ENCODE peak calls at places on chromosomes 6 and 20, in ten cellular contexts. A is spleen; M is mesendoderm; U is fibroblast of lung; H is adrenal gland; Y is left lung; T is heart left ventricle; G is naive thymus-derived CD4-positive, alpha-beta T cell; N is tibial artery; W is breast epithelium. P is an unnamed sample.

GRCh38 chr20:24469116-24470030 is at the start of gene SYNDIG1:
- DNase-seq in A (no peak), M (peak), U (no peak), H (no peak), Y (peak), T (peak), G (no peak), N (peak), W (no peak), P (no peak)

GRCh38 chr20:17889226-17889625 is 79.4 kb downstream of the SNX5 start:
- DNase-seq in A (no peak), M (no peak), U (peak), H (no peak), Y (no peak), T (no peak), G (no peak), N (no peak), W (no peak), P (no peak)

GRCh38 chr20:52801628-52802006 is 170.5 kb upstream of the TSHZ2 start:
- DNase-seq in A (no peak), M (no peak), U (no peak), H (peak), Y (no peak), T (no peak), G (no peak), N (no peak), W (no peak), P (no peak)

GRCh38 chr6:52566853-52567279 is 10.0 kb downstream of the TRAM2 start:
- DNase-seq in A (no peak), M (peak), U (peak), H (peak), Y (no peak), T (no peak), G (no peak), N (peak), W (no peak), P (no peak)

GRCh38 chr6:64062960-64063683 is 427.5 kb downstream of the PHF3 start:
- DNase-seq in A (no peak), M (no peak), U (peak), H (no peak), Y (no peak), T (no peak), G (no peak), N (no peak), W (no peak), P (no peak)

GRCh38 chr20:25296094-25297093 is 48.5 kb downstream of the PYGB start:
- DNase-seq in A (peak), M (peak), U (peak), H (no peak), Y (no peak), T (no peak), G (no peak), N (no peak), W (no peak), P (no peak)

GRCh38 chr6:167825759-167826229 is 917 bp upstream of the AFDN start:
- DNase-seq in A (peak), M (peak), U (no peak), H (peak), Y (peak), T (no peak), G (peak), N (peak), W (peak), P (no peak)

GRCh38 chr6:155883334-155883731 is 427.7 kb upstream of the NOX3 start:
- DNase-seq in A (no peak), M (no peak), U (peak), H (no peak), Y (no peak), T (no peak), G (no peak), N (no peak), W (no peak), P (no peak)

GRCh38 chr6:166716910-166717617 is 90.0 kb upstream of the RPS6KA2 start:
- DNase-seq in A (no peak), M (no peak), U (no peak), H (no peak), Y (no peak), T (no peak), G (no peak), N (no peak), W (no peak), P (no peak)

GRCh38 chr6:3075522-3076113 is 7.3 kb downstream of the RIPK1 start:
- DNase-seq in A (no peak), M (no peak), U (peak), H (no peak), Y (no peak), T (no peak), G (no peak), N (no peak), W (no peak), P (no peak)

GRCh38 chr20:58179083-58179431 is 49.4 kb downstream of the ANKRD60 start:
- DNase-seq in A (no peak), M (no peak), U (no peak), H (no peak), Y (peak), T (no peak), G (no peak), N (peak), W (no peak), P (no peak)

GRCh38 chr6:104483225-104483834 is 376.4 kb downstream of the HACE1 start:
- DNase-seq in A (no peak), M (peak), U (peak), H (no peak), Y (no peak), T (no peak), G (no peak), N (no peak), W (no peak), P (no peak)
- H3K4me3 ChIP-seq in A (no peak), M (no peak), U (no peak), H (no peak), Y (no peak), T (no peak), G (no peak), N (no peak), W (no peak), P (no peak)

DNA sequence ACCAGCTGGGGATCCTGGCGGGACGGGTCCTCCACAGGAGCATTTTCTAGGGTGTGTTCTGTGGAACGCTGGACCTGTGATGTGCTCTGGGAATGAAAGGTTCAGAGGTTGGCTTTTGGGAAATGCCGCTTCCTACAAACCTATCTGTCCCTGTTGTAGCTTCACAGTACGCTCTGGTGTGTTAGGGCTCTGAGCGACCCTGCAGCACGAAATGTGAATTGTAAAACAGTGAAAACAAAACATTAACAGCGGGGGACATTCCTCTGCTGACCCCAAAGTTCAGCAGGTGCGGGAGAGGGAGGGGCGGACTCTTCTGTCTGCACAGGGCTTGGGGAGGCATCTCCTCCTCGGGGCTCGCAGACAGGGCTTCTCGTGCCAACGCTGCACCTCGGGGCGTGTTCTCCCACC is 155.9 kb downstream of the NRN1 start:
- DNase-seq in A (no peak), M (peak), U (no peak), H (no peak), Y (no peak), T (no peak), G (peak), N (no peak), W (no peak), P (no peak)
- H3K4me3 ChIP-seq in A (peak), M (no peak), U (no peak), H (no peak), Y (peak), T (peak), G (peak), N (no peak), W (peak), P (no peak)

DNA sequence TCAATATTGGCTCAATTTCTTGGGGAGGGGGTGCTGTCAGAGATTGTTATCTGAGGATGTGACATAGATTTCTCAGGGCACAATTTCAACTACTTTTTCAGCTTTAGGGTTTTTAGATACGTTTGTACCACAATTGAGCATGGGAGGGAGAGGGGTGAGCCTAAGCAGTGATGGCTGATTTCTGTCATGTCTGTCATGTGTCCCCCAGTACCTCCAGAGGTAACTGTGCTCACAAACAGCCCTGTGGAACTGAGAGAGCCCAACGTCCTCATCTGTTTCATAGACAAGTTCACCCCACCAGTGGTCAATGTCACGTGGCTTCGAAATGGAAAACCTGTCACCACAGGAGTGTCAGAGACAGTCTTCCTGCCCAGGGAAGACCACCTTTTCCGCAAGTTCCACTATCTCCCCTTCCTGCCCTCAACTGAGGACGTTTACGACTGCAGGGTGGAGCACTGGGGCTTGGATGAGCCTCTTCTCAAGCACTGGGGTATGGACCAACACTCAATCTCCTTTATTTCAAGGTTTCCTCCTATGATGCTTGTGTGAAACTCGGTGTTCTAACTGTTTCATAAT is 3.4 kb downstream of the HLA-DRA start:
- DNase-seq in A (no peak), M (no peak), U (no peak), H (no peak), Y (no peak), T (no peak), G (no peak), N (no peak), W (no peak), P (no peak)
- H3K4me3 ChIP-seq in A (peak), M (no peak), U (no peak), H (no peak), Y (no peak), T (peak), G (no peak), N (no peak), W (no peak), P (peak)

DNA sequence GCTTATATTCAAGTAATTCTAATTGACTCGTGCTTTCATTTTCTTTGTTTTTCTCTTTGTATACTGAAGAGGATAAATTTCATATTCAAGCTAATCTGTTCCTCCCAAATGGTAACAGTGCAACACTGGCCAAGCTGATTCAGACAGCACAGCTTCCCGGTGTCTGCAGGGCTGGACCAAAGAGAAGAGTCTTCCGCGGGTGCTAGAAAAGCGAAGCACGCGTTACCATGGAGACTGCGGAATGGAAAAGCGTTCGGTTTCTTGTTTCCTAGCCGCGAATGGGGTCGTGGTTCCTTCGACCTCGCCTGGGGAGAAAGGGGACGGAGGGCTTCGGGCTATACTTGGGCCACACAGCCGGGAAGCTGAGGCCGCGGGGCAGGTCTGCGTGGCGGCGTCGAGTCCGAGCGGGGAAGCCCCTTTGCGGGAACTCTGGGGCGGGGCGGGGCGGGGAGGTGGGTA is 6.2 kb upstream of the ZNF311 start:
- DNase-seq in A (no peak), M (peak), U (peak), H (peak), Y (no peak), T (peak), G (peak), N (no peak), W (no peak), P (no peak)
- H3K4me3 ChIP-seq in A (peak), M (peak), U (peak), H (no peak), Y (peak), T (peak), G (peak), N (peak), W (peak), P (peak)